ENCODE peak calls at places on chromosomes 12 and 14, in four cellular contexts. One of them, this sample, is unnamed.

GRCh38 chr12:62191747-62192485 is 68.3 kb upstream of the USP15 start:
- DNase-seq in AG04449: no peak
- DNase-seq in CD4-positive, alpha-beta T cell: no peak
- DNase-seq in A549: no peak
- DNase-seq in this sample: no peak

GRCh38 chr12:51827925-51828818 is 20.3 kb downstream of the FIGNL2 start:
- DNase-seq in CD4-positive, alpha-beta T cell: no peak
- DNase-seq in A549: no peak
- DNase-seq in AG04449: no peak
- DNase-seq in this sample: no peak

GRCh38 chr12:125128806-125129571 is 63.8 kb downstream of the AACS start:
- DNase-seq in CD4-positive, alpha-beta T cell: no peak
- DNase-seq in A549: no peak
- DNase-seq in AG04449: no peak
- DNase-seq in this sample: no peak

GRCh38 chr12:118034429-118035193 is 18.1 kb downstream of the RFC5 start:
- DNase-seq in AG04449: no peak
- DNase-seq in A549: no peak
- DNase-seq in CD4-positive, alpha-beta T cell: no peak
- DNase-seq in this sample: no peak

GRCh38 chr12:95836630-95837239 is 22.0 kb upstream of the SNRPF start:
- DNase-seq in A549: peak
- DNase-seq in CD4-positive, alpha-beta T cell: no peak
- DNase-seq in AG04449: no peak
- DNase-seq in this sample: no peak

GRCh38 chr12:117208206-117208605 is 17.9 kb upstream of the FBXO21 start:
- DNase-seq in AG04449: no peak
- DNase-seq in CD4-positive, alpha-beta T cell: no peak
- DNase-seq in A549: no peak
- DNase-seq in this sample: no peak

GRCh38 chr14:78445275-78445674 is 275.1 kb downstream of the NRXN3 start:
- DNase-seq in AG04449: no peak
- DNase-seq in CD4-positive, alpha-beta T cell: no peak
- DNase-seq in A549: no peak
- DNase-seq in this sample: no peak

GRCh38 chr12:26748741-26749431 is 84.1 kb downstream of the ITPR2 start:
- DNase-seq in CD4-positive, alpha-beta T cell: no peak
- DNase-seq in A549: no peak
- DNase-seq in AG04449: no peak
- DNase-seq in this sample: no peak

GRCh38 chr14:59407246-59407615 is 57.9 kb downstream of the GPR135 start:
- DNase-seq in AG04449: peak
- DNase-seq in A549: no peak
- DNase-seq in CD4-positive, alpha-beta T cell: no peak
- DNase-seq in this sample: no peak

GRCh38 chr14:33480589-33481184 is 470.2 kb downstream of the EGLN3 start:
- DNase-seq in A549: no peak
- DNase-seq in CD4-positive, alpha-beta T cell: no peak
- DNase-seq in AG04449: no peak
- DNase-seq in this sample: no peak

GRCh38 chr12:1881301-1881700 is 37.2 kb downstream of the CACNA2D4 start:
- DNase-seq in AG04449: no peak
- DNase-seq in A549: no peak
- DNase-seq in CD4-positive, alpha-beta T cell: no peak
- DNase-seq in this sample: peak

GRCh38 chr12:84183576-84183975 is 729.0 kb downstream of the SLC6A15 start:
- DNase-seq in CD4-positive, alpha-beta T cell: no peak
- DNase-seq in A549: no peak
- DNase-seq in AG04449: no peak
- DNase-seq in this sample: no peak

GRCh38 chr12:128190052-128190451 is 76.9 kb upstream of the TMEM132C start:
- DNase-seq in A549: no peak
- DNase-seq in CD4-positive, alpha-beta T cell: no peak
- DNase-seq in AG04449: no peak
- DNase-seq in this sample: no peak

GRCh38 chr12:15522574-15523187 is 200.4 kb downstream of the PTPRO start:
- DNase-seq in AG04449: no peak
- DNase-seq in A549: peak
- DNase-seq in CD4-positive, alpha-beta T cell: no peak
- DNase-seq in this sample: no peak

GRCh38 chr12:52667509-52667908 is 12.7 kb downstream of the KRT1 start:
- DNase-seq in A549: peak
- DNase-seq in AG04449: no peak
- DNase-seq in CD4-positive, alpha-beta T cell: no peak
- DNase-seq in this sample: no peak

GRCh38 chr12:52059582-52060497 is 8.6 kb downstream of the NR4A1 start:
- DNase-seq in AG04449: no peak
- DNase-seq in CD4-positive, alpha-beta T cell: no peak
- DNase-seq in A549: no peak
- DNase-seq in this sample: no peak

GRCh38 chr12:63967358-63967757 is 122.9 kb downstream of the SRGAP1 start:
- DNase-seq in AG04449: no peak
- DNase-seq in A549: no peak
- DNase-seq in CD4-positive, alpha-beta T cell: no peak
- DNase-seq in this sample: no peak

GRCh38 chr14:94309721-94310120 is 13.4 kb downstream of the SERPINA6 start:
- DNase-seq in A549: no peak
- DNase-seq in AG04449: no peak
- DNase-seq in CD4-positive, alpha-beta T cell: no peak
- DNase-seq in this sample: peak

GRCh38 chr12:98738002-98738401 is 92.9 kb downstream of the APAF1 start:
- DNase-seq in AG04449: no peak
- DNase-seq in A549: no peak
- DNase-seq in CD4-positive, alpha-beta T cell: no peak
- DNase-seq in this sample: no peak

GRCh38 chr14:74014299-74014698 is 4.8 kb downstream of the ENTPD5 start:
- DNase-seq in AG04449: no peak
- DNase-seq in CD4-positive, alpha-beta T cell: no peak
- DNase-seq in A549: no peak
- DNase-seq in this sample: no peak

GRCh38 chr12:23757541-23757962 is 191.9 kb downstream of the SOX5 start:
- DNase-seq in AG04449: no peak
- DNase-seq in CD4-positive, alpha-beta T cell: no peak
- DNase-seq in A549: no peak
- DNase-seq in this sample: no peak

GRCh38 chr12:116984098-116984497 is 73.3 kb downstream of the FBXW8 start:
- DNase-seq in AG04449: no peak
- DNase-seq in A549: no peak
- DNase-seq in CD4-positive, alpha-beta T cell: no peak
- DNase-seq in this sample: no peak

GRCh38 chr14:103727313-103728000 is 11.8 kb downstream of the ZFYVE21 start:
- DNase-seq in CD4-positive, alpha-beta T cell: no peak
- DNase-seq in AG04449: no peak
- DNase-seq in A549: no peak
- DNase-seq in this sample: no peak

GRCh38 chr14:73713206-73713803 is 879 bp downstream of the PNMA1 start:
- DNase-seq in CD4-positive, alpha-beta T cell: no peak
- DNase-seq in AG04449: no peak
- DNase-seq in A549: peak
- DNase-seq in this sample: no peak

GRCh38 chr12:121812320-121812871 is 8.6 kb downstream of the SETD1B start:
- DNase-seq in A549: peak
- DNase-seq in CD4-positive, alpha-beta T cell: no peak
- DNase-seq in AG04449: no peak
- DNase-seq in this sample: no peak

GRCh38 chr12:39287817-39288216 is 155.1 kb downstream of the KIF21A start:
- DNase-seq in A549: no peak
- DNase-seq in AG04449: no peak
- DNase-seq in CD4-positive, alpha-beta T cell: no peak
- DNase-seq in this sample: no peak

GRCh38 chr14:90785474-90785873 is 30.8 kb downstream of the TTC7B start:
- DNase-seq in A549: no peak
- DNase-seq in CD4-positive, alpha-beta T cell: no peak
- DNase-seq in AG04449: no peak
- DNase-seq in this sample: no peak

GRCh38 chr12:12405882-12406281 is 49.0 kb downstream of the BORCS5 start:
- DNase-seq in AG04449: no peak
- DNase-seq in A549: peak
- DNase-seq in CD4-positive, alpha-beta T cell: no peak
- DNase-seq in this sample: no peak

GRCh38 chr12:105382771-105383632 is 52.5 kb downstream of the C12orf75 start:
- DNase-seq in AG04449: peak
- DNase-seq in A549: peak
- DNase-seq in CD4-positive, alpha-beta T cell: no peak
- DNase-seq in this sample: no peak

GRCh38 chr14:39158222-39158858 is 11.8 kb downstream of the TRAPPC6B start:
- DNase-seq in AG04449: no peak
- DNase-seq in CD4-positive, alpha-beta T cell: no peak
- DNase-seq in A549: no peak
- DNase-seq in this sample: no peak

GRCh38 chr14:85991156-85991555 is 461.2 kb downstream of the FLRT2 start:
- DNase-seq in AG04449: no peak
- DNase-seq in CD4-positive, alpha-beta T cell: no peak
- DNase-seq in A549: no peak
- DNase-seq in this sample: no peak

GRCh38 chr14:64463198-64463597 is 2.1 kb upstream of the AKAP5 start:
- DNase-seq in A549: no peak
- DNase-seq in CD4-positive, alpha-beta T cell: no peak
- DNase-seq in AG04449: no peak
- DNase-seq in this sample: no peak

GRCh38 chr14:23143911-23144310 is 24.9 kb upstream of the CEBPE start:
- DNase-seq in AG04449: no peak
- DNase-seq in CD4-positive, alpha-beta T cell: no peak
- DNase-seq in A549: no peak
- DNase-seq in this sample: no peak

GRCh38 chr14:69963966-69964365 is 84.8 kb downstream of the SMOC1 start:
- DNase-seq in AG04449: no peak
- DNase-seq in CD4-positive, alpha-beta T cell: no peak
- DNase-seq in A549: no peak
- DNase-seq in this sample: no peak

GRCh38 chr12:83759906-83760305 is 1073.2 kb downstream of the TMTC2 start:
- DNase-seq in CD4-positive, alpha-beta T cell: no peak
- DNase-seq in AG04449: no peak
- DNase-seq in A549: no peak
- DNase-seq in this sample: no peak

DNA sequence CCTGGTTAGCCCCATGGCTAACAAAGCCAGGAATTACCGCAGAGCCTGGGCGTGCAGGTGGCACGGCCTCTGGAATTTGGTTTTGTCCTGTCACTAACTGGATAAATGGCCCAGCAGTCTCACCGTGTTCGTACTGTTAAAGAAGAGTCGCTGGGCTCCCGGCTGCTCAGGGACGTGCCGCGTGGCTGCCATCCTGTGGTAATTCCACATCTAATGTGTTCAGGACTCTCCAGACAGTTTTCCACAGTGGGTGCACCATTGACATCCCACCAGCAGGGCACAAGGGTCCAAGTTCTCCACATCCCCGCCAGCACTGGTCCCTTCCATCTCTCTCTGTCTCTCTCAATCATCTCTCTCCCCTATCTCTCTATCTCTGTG is 19.6 kb downstream of the NOC4L start:
- DNase-seq in CD4-positive, alpha-beta T cell: no peak
- DNase-seq in A549: no peak
- DNase-seq in AG04449: no peak
- DNase-seq in this sample: no peak
- TF ChIP-seq CTCF in CD4-positive, alpha-beta T cell: no peak
- TF ChIP-seq CTCF in A549: no peak
- TF ChIP-seq CTCF in AG04449: no peak
- TF ChIP-seq CTCF in this sample: no peak

GRCh38 chr12:13798162-13798561 is 183.2 kb downstream of the GRIN2B start:
- DNase-seq in CD4-positive, alpha-beta T cell: no peak
- DNase-seq in A549: no peak
- DNase-seq in AG04449: no peak
- DNase-seq in this sample: no peak
- TF ChIP-seq CTCF in CD4-positive, alpha-beta T cell: no peak
- TF ChIP-seq CTCF in A549: no peak
- TF ChIP-seq CTCF in AG04449: no peak
- TF ChIP-seq CTCF in this sample: no peak

GRCh38 chr12:69355363-69356035 is 4.0 kb upstream of the YEATS4 start:
- DNase-seq in AG04449: no peak
- DNase-seq in A549: no peak
- DNase-seq in CD4-positive, alpha-beta T cell: no peak
- DNase-seq in this sample: no peak
- TF ChIP-seq CTCF in AG04449: no peak
- TF ChIP-seq CTCF in A549: no peak
- TF ChIP-seq CTCF in CD4-positive, alpha-beta T cell: no peak
- TF ChIP-seq CTCF in this sample: no peak

DNA sequence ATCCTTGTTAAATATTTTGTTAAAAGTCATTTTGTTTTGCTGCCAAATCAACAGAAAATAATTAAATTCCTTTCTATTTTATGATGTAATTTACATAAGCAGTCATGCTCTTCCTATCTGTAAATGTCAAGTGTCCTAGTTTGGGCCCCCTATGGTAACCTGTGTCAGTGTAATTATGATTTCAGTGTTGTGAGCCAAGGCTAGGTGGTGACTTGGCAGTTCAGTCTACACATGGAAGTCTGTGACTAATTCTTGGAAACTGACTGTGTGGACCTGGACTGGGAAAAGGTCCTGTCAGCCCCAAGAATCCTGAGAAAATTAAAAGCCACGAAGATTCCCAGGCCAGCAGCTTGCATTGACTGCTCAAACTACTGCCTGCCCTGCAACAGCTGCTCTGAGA is 371.0 kb downstream of the FUT8 start:
- DNase-seq in CD4-positive, alpha-beta T cell: no peak
- DNase-seq in AG04449: no peak
- DNase-seq in A549: no peak
- DNase-seq in this sample: no peak
- TF ChIP-seq CTCF in CD4-positive, alpha-beta T cell: no peak
- TF ChIP-seq CTCF in AG04449: no peak
- TF ChIP-seq CTCF in A549: no peak
- TF ChIP-seq CTCF in this sample: no peak

GRCh38 chr12:110862331-110862730 is 15.5 kb downstream of the CCDC63 start:
- DNase-seq in A549: no peak
- DNase-seq in AG04449: no peak
- DNase-seq in CD4-positive, alpha-beta T cell: no peak
- DNase-seq in this sample: no peak

GRCh38 chr12:110858848-110859247 is 12.1 kb downstream of the CCDC63 start:
- DNase-seq in AG04449: no peak
- DNase-seq in CD4-positive, alpha-beta T cell: no peak
- DNase-seq in A549: no peak
- DNase-seq in this sample: no peak

GRCh38 chr12:110860833-110861291 is 14.1 kb downstream of the CCDC63 start:
- DNase-seq in A549: no peak
- DNase-seq in AG04449: no peak
- DNase-seq in CD4-positive, alpha-beta T cell: no peak
- DNase-seq in this sample: no peak

GRCh38 chr12:110863161-110863560 is 16.4 kb downstream of the CCDC63 start:
- DNase-seq in A549: no peak
- DNase-seq in CD4-positive, alpha-beta T cell: no peak
- DNase-seq in AG04449: no peak
- DNase-seq in this sample: no peak

GRCh38 chr12:110861729-110862128 is 14.9 kb downstream of the CCDC63 start:
- DNase-seq in CD4-positive, alpha-beta T cell: no peak
- DNase-seq in A549: no peak
- DNase-seq in AG04449: no peak
- DNase-seq in this sample: no peak
- TF ChIP-seq CTCF in CD4-positive, alpha-beta T cell: no peak
- TF ChIP-seq CTCF in A549: peak
- TF ChIP-seq CTCF in AG04449: no peak
- TF ChIP-seq CTCF in this sample: no peak

This sample was measured in osteocyte.